ENCODE peak calls at places on chromosomes 6 and 20, in six cellular contexts. One of them, this sample, is unnamed. For H3K36me3, the result is how much of the 10 kb centered on the place peaks cover.

GRCh38 chr20:63536997-63537524 is at the start of gene PTK6:
- DNase-seq in IMR-90: no peak
- DNase-seq in trophoblast cell: no peak
- DNase-seq in neuronal stem cell: no peak
- DNase-seq in H1: no peak
- DNase-seq in mesendoderm: no peak
- DNase-seq in this sample: no peak

GRCh38 chr6:11766589-11767450 is 11.8 kb downstream of the ADTRP start:
- DNase-seq in trophoblast cell: peak
- DNase-seq in mesendoderm: peak
- DNase-seq in IMR-90: peak
- DNase-seq in neuronal stem cell: no peak
- DNase-seq in H1: no peak
- DNase-seq in this sample: peak

GRCh38 chr20:53495357-53495756 is 98.3 kb downstream of the ZNF217 start:
- DNase-seq in neuronal stem cell: no peak
- DNase-seq in mesendoderm: no peak
- DNase-seq in IMR-90: peak
- DNase-seq in H1: peak
- DNase-seq in trophoblast cell: no peak
- DNase-seq in this sample: peak

GRCh38 chr20:63553251-63553932 is 567 bp upstream of the FNDC11 start:
- DNase-seq in IMR-90: peak
- DNase-seq in mesendoderm: peak
- DNase-seq in neuronal stem cell: peak
- DNase-seq in trophoblast cell: no peak
- DNase-seq in H1: peak
- DNase-seq in this sample: peak

GRCh38 chr20:50794181-50794845 is 548 bp upstream of the BCAS4 start:
- DNase-seq in H1: no peak
- DNase-seq in neuronal stem cell: no peak
- DNase-seq in IMR-90: no peak
- DNase-seq in mesendoderm: no peak
- DNase-seq in trophoblast cell: no peak
- DNase-seq in this sample: no peak

GRCh38 chr20:61112515-61112914 is 139.5 kb upstream of the CDH4 start:
- DNase-seq in neuronal stem cell: no peak
- DNase-seq in IMR-90: peak
- DNase-seq in H1: no peak
- DNase-seq in trophoblast cell: no peak
- DNase-seq in mesendoderm: no peak
- DNase-seq in this sample: peak

GRCh38 chr20:32190608-32191415 is 16.7 kb downstream of the PLAGL2 start:
- DNase-seq in IMR-90: no peak
- DNase-seq in H1: peak
- DNase-seq in trophoblast cell: no peak
- DNase-seq in mesendoderm: peak
- DNase-seq in neuronal stem cell: no peak
- DNase-seq in this sample: no peak

GRCh38 chr6:148557796-148558457 is 188.9 kb upstream of the UST start:
- DNase-seq in IMR-90: no peak
- DNase-seq in H1: no peak
- DNase-seq in mesendoderm: peak
- DNase-seq in neuronal stem cell: no peak
- DNase-seq in trophoblast cell: no peak
- DNase-seq in this sample: peak

GRCh38 chr20:17735206-17735804 is 35.5 kb downstream of the BANF2 start:
- DNase-seq in H1: no peak
- DNase-seq in IMR-90: peak
- DNase-seq in trophoblast cell: peak
- DNase-seq in mesendoderm: peak
- DNase-seq in neuronal stem cell: no peak
- DNase-seq in this sample: peak

GRCh38 chr6:28981391-28981832 is 23.7 kb downstream of the ZNF311 start:
- DNase-seq in IMR-90: peak
- DNase-seq in H1: peak
- DNase-seq in mesendoderm: peak
- DNase-seq in trophoblast cell: peak
- DNase-seq in neuronal stem cell: peak
- DNase-seq in this sample: peak

GRCh38 chr6:106117579-106117978 is 31.4 kb downstream of the PRDM1 start:
- DNase-seq in neuronal stem cell: no peak
- DNase-seq in trophoblast cell: no peak
- DNase-seq in H1: no peak
- DNase-seq in IMR-90: no peak
- DNase-seq in mesendoderm: no peak
- DNase-seq in this sample: no peak

GRCh38 chr6:84681693-84682326 is 82.6 kb downstream of the TBX18 start:
- DNase-seq in trophoblast cell: no peak
- DNase-seq in IMR-90: no peak
- DNase-seq in neuronal stem cell: no peak
- DNase-seq in mesendoderm: no peak
- DNase-seq in H1: no peak
- DNase-seq in this sample: no peak

GRCh38 chr20:47075263-47075662 is 180.6 kb downstream of the EYA2 start:
- DNase-seq in trophoblast cell: no peak
- DNase-seq in IMR-90: no peak
- DNase-seq in mesendoderm: no peak
- DNase-seq in neuronal stem cell: no peak
- DNase-seq in H1: no peak
- DNase-seq in this sample: no peak

GRCh38 chr6:77463881-77464867 is 883 bp upstream of the HTR1B start:
- DNase-seq in neuronal stem cell: peak
- DNase-seq in trophoblast cell: no peak
- DNase-seq in mesendoderm: peak
- DNase-seq in H1: peak
- DNase-seq in IMR-90: no peak
- DNase-seq in this sample: peak

GRCh38 chr6:100456178-100456880 is 8.4 kb downstream of the SIM1 start:
- DNase-seq in neuronal stem cell: no peak
- DNase-seq in trophoblast cell: no peak
- DNase-seq in mesendoderm: peak
- DNase-seq in H1: peak
- DNase-seq in IMR-90: no peak
- DNase-seq in this sample: peak

GRCh38 chr20:32638848-32639247 is 34.9 kb downstream of the C20orf203 start:
- DNase-seq in IMR-90: no peak
- DNase-seq in trophoblast cell: no peak
- DNase-seq in H1: no peak
- DNase-seq in neuronal stem cell: no peak
- DNase-seq in mesendoderm: no peak
- DNase-seq in this sample: no peak

GRCh38 chr6:10939840-10940239 is 53.0 kb downstream of the SYCP2L start:
- DNase-seq in trophoblast cell: no peak
- DNase-seq in neuronal stem cell: no peak
- DNase-seq in mesendoderm: no peak
- DNase-seq in H1: no peak
- DNase-seq in IMR-90: no peak
- DNase-seq in this sample: no peak

GRCh38 chr20:5191829-5192569 is 65.2 kb downstream of the CDS2 start:
- DNase-seq in H1: no peak
- DNase-seq in neuronal stem cell: peak
- DNase-seq in mesendoderm: peak
- DNase-seq in IMR-90: peak
- DNase-seq in trophoblast cell: peak
- DNase-seq in this sample: peak

GRCh38 chr6:144008501-144009245 is 614 bp upstream of the PLAGL1 start:
- DNase-seq in H1: no peak
- DNase-seq in IMR-90: no peak
- DNase-seq in trophoblast cell: peak
- DNase-seq in mesendoderm: peak
- DNase-seq in neuronal stem cell: no peak
- DNase-seq in this sample: no peak

GRCh38 chr20:45578151-45578660 is 878 bp downstream of the WFDC8 start:
- DNase-seq in neuronal stem cell: peak
- DNase-seq in IMR-90: no peak
- DNase-seq in H1: no peak
- DNase-seq in mesendoderm: no peak
- DNase-seq in trophoblast cell: no peak
- DNase-seq in this sample: no peak

GRCh38 chr20:5400164-5400762 is 83.5 kb upstream of the PROKR2 start:
- DNase-seq in trophoblast cell: no peak
- DNase-seq in neuronal stem cell: peak
- DNase-seq in mesendoderm: peak
- DNase-seq in H1: peak
- DNase-seq in IMR-90: peak
- DNase-seq in this sample: peak

GRCh38 chr20:31835977-31836852 is 9.2 kb downstream of the FOXS1 start:
- DNase-seq in IMR-90: peak
- DNase-seq in neuronal stem cell: no peak
- DNase-seq in trophoblast cell: no peak
- DNase-seq in H1: no peak
- DNase-seq in mesendoderm: peak
- DNase-seq in this sample: peak

GRCh38 chr6:105401247-105402089 is 1.4 kb downstream of the PREP start:
- DNase-seq in neuronal stem cell: no peak
- DNase-seq in IMR-90: peak
- DNase-seq in H1: no peak
- DNase-seq in mesendoderm: no peak
- DNase-seq in trophoblast cell: no peak
- DNase-seq in this sample: no peak

GRCh38 chr6:163010145-163010544 is 282.4 kb downstream of the PACRG start:
- DNase-seq in IMR-90: no peak
- DNase-seq in mesendoderm: no peak
- DNase-seq in neuronal stem cell: no peak
- DNase-seq in H1: no peak
- DNase-seq in trophoblast cell: no peak
- DNase-seq in this sample: no peak

GRCh38 chr6:112180095-112180820 is 74.1 kb downstream of the LAMA4 start:
- DNase-seq in neuronal stem cell: peak
- DNase-seq in trophoblast cell: peak
- DNase-seq in H1: no peak
- DNase-seq in mesendoderm: peak
- DNase-seq in IMR-90: peak
- DNase-seq in this sample: peak

GRCh38 chr20:568865-569415 is 25.4 kb upstream of the CSNK2A1 start:
- DNase-seq in neuronal stem cell: no peak
- DNase-seq in IMR-90: no peak
- DNase-seq in trophoblast cell: no peak
- DNase-seq in mesendoderm: peak
- DNase-seq in H1: no peak
- DNase-seq in this sample: no peak

GRCh38 chr20:31712564-31713311 is 9.9 kb downstream of the BCL2L1 start:
- DNase-seq in IMR-90: peak
- DNase-seq in neuronal stem cell: peak
- DNase-seq in mesendoderm: peak
- DNase-seq in trophoblast cell: peak
- DNase-seq in H1: peak
- DNase-seq in this sample: peak

GRCh38 chr20:56171087-56172012 is 77.2 kb upstream of the MC3R start:
- DNase-seq in neuronal stem cell: no peak
- DNase-seq in mesendoderm: peak
- DNase-seq in H1: no peak
- DNase-seq in IMR-90: no peak
- DNase-seq in trophoblast cell: no peak
- DNase-seq in this sample: no peak

GRCh38 chr6:160755168-160755567 is 53.1 kb downstream of the PLG start:
- DNase-seq in H1: no peak
- DNase-seq in trophoblast cell: no peak
- DNase-seq in neuronal stem cell: no peak
- DNase-seq in mesendoderm: peak
- DNase-seq in IMR-90: no peak
- DNase-seq in this sample: no peak

GRCh38 chr20:49046087-49046900 is at the start of gene CSE1L:
- DNase-seq in mesendoderm: peak
- DNase-seq in IMR-90: peak
- DNase-seq in neuronal stem cell: peak
- DNase-seq in H1: peak
- DNase-seq in trophoblast cell: peak
- DNase-seq in this sample: peak
- H3K4ac ChIP-seq in mesendoderm: peak
- H3K4ac ChIP-seq in IMR-90: peak
- H3K4ac ChIP-seq in neuronal stem cell: peak
- H3K4ac ChIP-seq in H1: peak
- H3K4ac ChIP-seq in trophoblast cell: peak
- H3K4ac ChIP-seq in this sample: peak

GRCh38 chr6:51996296-51996947 is 91.0 kb downstream of the PKHD1 start:
- DNase-seq in IMR-90: no peak
- DNase-seq in neuronal stem cell: no peak
- DNase-seq in trophoblast cell: no peak
- DNase-seq in mesendoderm: no peak
- DNase-seq in H1: no peak
- DNase-seq in this sample: no peak
- H3K36me3 ChIP-seq in IMR-90: under half
- H3K36me3 ChIP-seq in neuronal stem cell: under half
- H3K36me3 ChIP-seq in trophoblast cell: under half
- H3K36me3 ChIP-seq in mesendoderm: under half
- H3K36me3 ChIP-seq in H1: under half
- H3K36me3 ChIP-seq in this sample: under half

GRCh38 chr6:33621396-33622388 is 570 bp downstream of the ITPR3 start:
- DNase-seq in IMR-90: no peak
- DNase-seq in H1: peak
- DNase-seq in mesendoderm: peak
- DNase-seq in neuronal stem cell: no peak
- DNase-seq in trophoblast cell: no peak
- DNase-seq in this sample: peak
- H3K27ac ChIP-seq in IMR-90: no peak
- H3K27ac ChIP-seq in H1: no peak
- H3K27ac ChIP-seq in mesendoderm: peak
- H3K27ac ChIP-seq in neuronal stem cell: no peak
- H3K27ac ChIP-seq in trophoblast cell: no peak
- H3K27ac ChIP-seq in this sample: no peak

GRCh38 chr6:14784596-14785360 is 461.1 kb upstream of the JARID2 start:
- DNase-seq in trophoblast cell: no peak
- DNase-seq in H1: peak
- DNase-seq in neuronal stem cell: peak
- DNase-seq in IMR-90: no peak
- DNase-seq in mesendoderm: peak
- DNase-seq in this sample: peak

GRCh38 chr6:14781707-14782306 is 464.1 kb upstream of the JARID2 start:
- DNase-seq in neuronal stem cell: no peak
- DNase-seq in trophoblast cell: peak
- DNase-seq in H1: no peak
- DNase-seq in mesendoderm: no peak
- DNase-seq in IMR-90: no peak
- DNase-seq in this sample: no peak

GRCh38 chr6:14786455-14786854 is 459.4 kb upstream of the JARID2 start:
- DNase-seq in H1: no peak
- DNase-seq in neuronal stem cell: no peak
- DNase-seq in mesendoderm: no peak
- DNase-seq in IMR-90: no peak
- DNase-seq in trophoblast cell: no peak
- DNase-seq in this sample: no peak

GRCh38 chr6:14786008-14786407 is 459.9 kb upstream of the JARID2 start:
- DNase-seq in trophoblast cell: no peak
- DNase-seq in IMR-90: no peak
- DNase-seq in mesendoderm: no peak
- DNase-seq in H1: no peak
- DNase-seq in neuronal stem cell: no peak
- DNase-seq in this sample: no peak

DNA sequence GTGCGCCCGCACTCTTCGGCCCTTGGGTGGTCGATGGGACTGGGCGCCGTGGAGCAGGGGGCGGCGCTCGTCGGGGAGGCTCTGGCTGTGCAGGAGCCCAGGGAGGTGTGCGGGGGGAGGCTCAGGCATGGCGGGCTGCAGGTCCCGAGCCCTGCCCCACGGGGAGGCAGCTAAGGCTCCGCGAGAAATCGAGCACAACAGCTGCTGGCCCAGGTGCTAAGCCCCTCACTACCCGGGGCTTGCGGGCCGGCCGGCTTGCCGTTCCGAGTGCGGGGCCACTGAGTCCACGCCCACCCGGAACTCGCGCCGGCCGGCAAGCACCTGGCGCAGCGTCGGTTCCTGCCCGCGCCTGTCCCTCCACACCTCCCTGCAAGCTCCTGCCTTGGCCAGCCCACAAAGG is 462.3 kb upstream of the JARID2 start:
- DNase-seq in trophoblast cell: no peak
- DNase-seq in IMR-90: no peak
- DNase-seq in mesendoderm: no peak
- DNase-seq in neuronal stem cell: no peak
- DNase-seq in H1: no peak
- DNase-seq in this sample: no peak
- H3K4ac ChIP-seq in trophoblast cell: no peak
- H3K4ac ChIP-seq in IMR-90: no peak
- H3K4ac ChIP-seq in mesendoderm: no peak
- H3K4ac ChIP-seq in neuronal stem cell: no peak
- H3K4ac ChIP-seq in H1: no peak
- H3K4ac ChIP-seq in this sample: no peak

This sample was measured in mesenchymal stem cell.